ENCODE peak calls at places on chromosomes 11 and 22, in six cellular contexts. A is stimulated activated effector memory CD8-positive, alpha-beta T cell treated with anti-CD3 and anti-CD28 coated beads, Interleukin-12 subunit alpha, Interleukin-12 subunit beta, amount 100 ng/mL, for 72 hours; E is mucosa of gallbladder; R is activated CD4-positive, alpha-beta T cell treated with anti-CD3 and anti-CD28 coated beads, Interleukin-2, amount 50 U/mL, for 1 hour; N is left lung; W is CD8-positive, alpha-beta memory T cell. S is an unnamed sample.

GRCh38 chr11:12761029-12761428 is 86.8 kb downstream of the TEAD1 start:
- DNase-seq in R (no peak), A (no peak), N (no peak), E (no peak), W (no peak), S (no peak)

GRCh38 chr11:116910378-116910777 is 73.0 kb upstream of the APOA1 start:
- DNase-seq in A (no peak), N (no peak), W (no peak), E (no peak), R (no peak), S (no peak)

GRCh38 chr11:132981146-132981956 is 551.0 kb downstream of the OPCML start:
- DNase-seq in E (no peak), W (no peak), N (no peak), A (no peak), R (no peak), S (no peak)

GRCh38 chr11:33801821-33802413 is 27.6 kb upstream of the FBXO3 start:
- DNase-seq in E (no peak), N (no peak), A (no peak), R (no peak), W (no peak), S (no peak)

GRCh38 chr11:95279921-95280861 is 49.2 kb upstream of the SESN3 start:
- DNase-seq in A (no peak), W (no peak), E (no peak), N (no peak), R (no peak), S (no peak)

GRCh38 chr11:125128450-125128849 is 17.0 kb upstream of the TMEM218 start:
- DNase-seq in N (no peak), W (no peak), A (no peak), R (no peak), E (no peak), S (no peak)

GRCh38 chr11:26539517-26539916 is 32.5 kb downstream of the MUC15 start:
- DNase-seq in R (no peak), N (no peak), W (no peak), A (no peak), E (no peak), S (no peak)

GRCh38 chr11:132068556-132068955 is 698.1 kb downstream of the NTM start:
- DNase-seq in W (no peak), E (no peak), R (no peak), A (no peak), N (no peak), S (no peak)

GRCh38 chr11:128520886-128521696 is 66.3 kb downstream of the ETS1 start:
- DNase-seq in A (peak; percentile 73), W (no peak), E (no peak), N (no peak), R (no peak), S (no peak)

GRCh38 chr11:120610101-120610500 is 98.6 kb downstream of the GRIK4 start:
- DNase-seq in A (no peak), R (no peak), W (no peak), N (no peak), E (no peak), S (no peak)

GRCh38 chr22:22609271-22609670 is 35.1 kb upstream of the GGTLC2 start:
- DNase-seq in E (no peak), W (no peak), R (no peak), A (no peak), N (no peak), S (no peak)

GRCh38 chr11:18699848-18700261 is 1.3 kb downstream of the TMEM86A start:
- DNase-seq in A (no peak), E (no peak), R (no peak), W (no peak), N (peak; percentile 66), S (no peak)

GRCh38 chr11:113906038-113906437 is 1.4 kb downstream of the HTR3B start:
- DNase-seq in W (no peak), R (no peak), E (no peak), N (no peak), A (no peak), S (peak; percentile 62)

GRCh38 chr11:17351510-17352176 is at the start of gene NCR3LG1:
- DNase-seq in A (peak; percentile 72), R (peak; percentile 51), W (peak; percentile 58), E (peak; percentile 69), N (peak; percentile 74), S (no peak)

GRCh38 chr11:126890561-126890960 is 110.0 kb downstream of the KIRREL3 start:
- DNase-seq in N (no peak), W (no peak), A (no peak), E (no peak), R (no peak), S (no peak)

GRCh38 chr11:106668147-106668546 is 350.1 kb downstream of the GUCY1A2 start:
- DNase-seq in A (no peak), N (no peak), W (no peak), R (no peak), E (no peak), S (no peak)

GRCh38 chr11:33724644-33725035 is 11.6 kb downstream of the CD59 start:
- DNase-seq in N (peak; percentile 63), W (no peak), E (peak; percentile 62), R (no peak), A (no peak), S (no peak)

GRCh38 chr22:47495102-47495501 is 732.7 kb downstream of the TBC1D22A start:
- DNase-seq in E (no peak), A (no peak), R (no peak), N (no peak), W (no peak), S (no peak)

GRCh38 chr11:66619080-66619554 is 2.7 kb downstream of the RBM14 start:
- DNase-seq in W (no peak), N (no peak), E (peak; percentile 14), R (no peak), A (no peak), S (no peak)